ENCODE peak calls at places on chromosomes 1 and 21, in eight cellular contexts. I is left lung, S is progenitor cell of endocrine pancreas, D is fibroblast of lung, F is astrocyte of the spinal cord, W is heart left ventricle, L is NB4, M is lung. X is an unnamed sample.

GRCh38 chr1:84919461-84919970 is 26.5 kb upstream of the LPAR3 start:
- DNase-seq in L (no peak), D (no peak), W (no peak), F (no peak), M (no peak), I (no peak), S (no peak), X (no peak)

GRCh38 chr1:222521299-222522104 is 26.4 kb downstream of the HHIPL2 start:
- DNase-seq in M (no peak), W (no peak), D (peak; percentile 21), I (no peak), L (peak; percentile 23), S (no peak), F (no peak), X (no peak)

GRCh38 chr1:73273886-73274285 is 924.1 kb downstream of the LRRIQ3 start:
- DNase-seq in W (no peak), L (no peak), M (no peak), D (no peak), I (no peak), F (no peak), S (no peak), X (no peak)

GRCh38 chr1:171345536-171345935 is 31.6 kb downstream of the FMO4 start:
- DNase-seq in W (no peak), I (no peak), D (peak; percentile 35), F (peak; percentile 6), S (no peak), L (no peak), M (no peak), X (no peak)

GRCh38 chr21:27275294-27275927 is 308.5 kb upstream of the ADAMTS5 start:
- DNase-seq in D (peak; percentile 83), I (no peak), W (no peak), M (no peak), S (no peak), L (peak; percentile 80), F (peak; percentile 82), X (peak; percentile 36)

GRCh38 chr1:82330330-82330729 is 529.6 kb downstream of the ADGRL2 start:
- DNase-seq in S (no peak), D (no peak), W (no peak), L (no peak), M (no peak), I (no peak), F (no peak), X (no peak)

GRCh38 chr1:29700522-29700921 is 464.2 kb downstream of the PTPRU start:
- DNase-seq in M (peak; percentile 46), S (no peak), L (no peak), W (no peak), F (no peak), I (no peak), D (no peak), X (no peak)

GRCh38 chr1:110460253-110461220 is 9.6 kb downstream of the PROK1 start:
- DNase-seq in L (peak; percentile 80), W (peak; percentile 60), F (peak; percentile 71), M (peak; percentile 83), I (peak; percentile 63), D (peak; percentile 80), S (peak; percentile 81), X (peak; percentile 54)

GRCh38 chr1:99589186-99589636 is 56.7 kb upstream of the PALMD start:
- DNase-seq in D (no peak), W (no peak), F (no peak), S (no peak), M (no peak), L (no peak), I (no peak), X (no peak)

GRCh38 chr1:170204121-170204520 is 58.4 kb downstream of the NTMT2 start:
- DNase-seq in L (no peak), F (no peak), W (no peak), D (no peak), S (no peak), I (no peak), M (no peak), X (peak; percentile 79)

GRCh38 chr1:198763298-198763714 is 124.5 kb downstream of the PTPRC start:
- DNase-seq in S (no peak), F (no peak), W (no peak), M (no peak), I (no peak), D (peak; percentile 32), L (peak; percentile 42), X (no peak)

GRCh38 chr1:231376101-231376500 is 38.0 kb downstream of the SPRTN start:
- DNase-seq in M (no peak), F (no peak), I (no peak), D (no peak), S (no peak), L (no peak), W (no peak), X (no peak)

GRCh38 chr1:32172621-32173245 is 6.7 kb upstream of the TXLNA start:
- DNase-seq in F (peak; percentile 18), W (no peak), I (no peak), L (no peak), M (no peak), S (no peak), D (no peak), X (no peak)

GRCh38 chr21:14691924-14692323 is 145.8 kb upstream of the SAMSN1 start:
- DNase-seq in F (no peak), S (no peak), D (no peak), M (no peak), W (no peak), L (no peak), I (no peak), X (no peak)

GRCh38 chr1:204363335-204364114 is 3.8 kb upstream of the PLEKHA6 start:
- DNase-seq in F (peak; percentile 58), D (peak; percentile 78), M (peak; percentile 64), L (peak; percentile 83), I (peak; percentile 67), S (peak; percentile 43), W (peak; percentile 77), X (peak; percentile 51)

GRCh38 chr1:204369006-204369726 is 9.4 kb upstream of the PLEKHA6 start:
- DNase-seq in F (no peak), L (no peak), D (no peak), S (no peak), W (no peak), M (no peak), I (no peak), X (no peak)

GRCh38 chr1:204367956-204368355 is 8.2 kb upstream of the PLEKHA6 start:
- DNase-seq in D (no peak), L (no peak), I (no peak), F (no peak), M (no peak), W (no peak), S (no peak), X (no peak)

GRCh38 chr1:204367193-204367858 is 7.6 kb upstream of the PLEKHA6 start:
- DNase-seq in M (no peak), I (no peak), W (no peak), F (no peak), S (no peak), L (no peak), D (no peak), X (no peak)

GRCh38 chr1:204366759-204367158 is 7.0 kb upstream of the PLEKHA6 start:
- DNase-seq in D (no peak), F (no peak), I (no peak), M (no peak), W (no peak), L (peak; percentile 33), S (no peak), X (no peak)
- TF ChIP-seq CTCF in D (peak; percentile 35), F (peak; percentile 45), I (no peak), M (no peak), W (no peak), L (peak; percentile 74), S (peak; percentile 46), X (peak; percentile 45)

DNA sequence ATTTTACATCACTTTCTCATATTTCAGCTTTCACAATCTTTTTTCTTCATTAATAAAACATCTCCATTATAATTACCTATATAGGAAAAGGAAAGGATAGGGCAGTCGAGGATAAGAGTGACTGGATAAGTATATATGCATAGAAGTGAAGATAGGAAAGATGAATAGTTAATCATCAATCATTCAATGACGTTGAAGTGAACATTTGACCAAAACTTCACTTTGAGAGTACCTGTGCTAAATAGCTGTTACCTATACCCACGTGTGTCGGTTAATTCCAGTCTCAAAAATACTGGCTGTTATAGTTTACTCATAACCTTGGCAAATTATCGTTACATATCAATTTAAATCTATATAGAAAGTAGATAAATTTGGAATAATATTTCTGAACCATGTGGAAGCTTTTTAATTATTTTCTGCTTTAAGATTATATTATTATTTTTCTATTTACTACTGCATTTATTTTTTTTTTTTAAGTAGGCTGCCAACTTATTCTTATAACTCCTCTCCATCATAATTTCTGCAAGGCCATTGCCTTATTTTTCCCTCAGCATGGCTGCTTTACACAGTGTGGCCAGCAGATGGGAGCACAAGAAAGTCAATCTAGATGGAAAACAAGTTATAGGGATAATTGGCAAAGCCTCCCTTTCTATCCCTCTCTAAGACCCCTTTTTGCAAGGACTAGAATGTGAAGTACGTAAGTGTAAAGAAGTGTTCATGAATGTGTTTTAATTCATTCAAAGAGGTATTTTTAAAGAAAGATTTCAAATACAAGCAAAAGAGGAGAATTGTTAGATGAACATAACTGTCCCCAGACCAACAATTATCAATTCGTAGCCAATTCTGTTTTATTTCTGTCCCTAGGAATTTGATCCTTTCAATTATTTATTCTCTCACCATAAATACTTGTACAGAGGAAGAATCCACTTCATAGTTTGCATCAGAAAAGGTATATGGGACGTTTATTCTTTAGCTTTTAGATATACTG is 290.4 kb downstream of the KCNT2 start:
- DNase-seq in S (no peak), W (no peak), D (peak; percentile 66), L (peak; percentile 34), F (peak; percentile 48), I (no peak), M (no peak), X (peak; percentile 7)
- TF ChIP-seq CTCF in S (peak; percentile 67), W (peak; percentile 25), D (peak; percentile 89), L (peak; percentile 36), F (peak; percentile 86), I (peak; percentile 21), M (no peak), X (peak; percentile 70)

GRCh38 chr21:39116761-39117425 is 66.4 kb downstream of the PSMG1 start:
- DNase-seq in L (no peak), W (peak; percentile 1), S (no peak), F (no peak), M (no peak), D (no peak), I (no peak), X (no peak)

GRCh38 chr21:39118604-39119215 is 64.5 kb downstream of the PSMG1 start:
- DNase-seq in D (no peak), W (peak; percentile 4), S (no peak), M (no peak), L (no peak), F (no peak), I (no peak), X (no peak)

GRCh38 chr21:39119696-39120290 is 63.5 kb downstream of the PSMG1 start:
- DNase-seq in W (no peak), F (no peak), I (no peak), D (no peak), L (no peak), M (no peak), S (no peak), X (no peak)

GRCh38 chr21:39117571-39117970 is 65.7 kb downstream of the PSMG1 start:
- DNase-seq in F (no peak), M (no peak), S (no peak), I (no peak), D (no peak), L (no peak), W (peak; percentile 3), X (no peak)

GRCh38 chr21:39118061-39118460 is 65.2 kb downstream of the PSMG1 start:
- DNase-seq in W (no peak), S (no peak), M (no peak), D (no peak), I (no peak), L (no peak), F (no peak), X (no peak)
- TF ChIP-seq CTCF in W (no peak), S (no peak), M (no peak), D (no peak), I (no peak), L (no peak), F (no peak), X (no peak)

GRCh38 chr1:236997361-236997760 is 6.9 kb downstream of the MT1HL1 start:
- DNase-seq in D (no peak), S (no peak), I (no peak), W (peak; percentile 78), L (no peak), F (no peak), M (no peak), X (no peak)
- TF ChIP-seq CTCF in D (no peak), S (no peak), I (no peak), W (no peak), L (no peak), F (no peak), M (no peak), X (no peak)